ENCODE peak calls at places on chromosomes 5 and 9, in nine cellular contexts. S, M, U, P, Z, X, D, L and K are unnamed samples.

GRCh38 chr5:55593115-55593472 is 58.3 kb upstream of the PLPP1 start:
- DNase-seq in Z (no peak), L (no peak), X (no peak), S (no peak), D (no peak), M (no peak), U (no peak), P (no peak), K (no peak)

GRCh38 chr5:78899922-78900362 is 85.2 kb downstream of the ARSB start:
- DNase-seq in U (peak), P (peak), X (peak), D (no peak), Z (peak), S (no peak), L (peak), M (no peak), K (no peak)

GRCh38 chr5:59126665-59127354 is 543.9 kb downstream of the RAB3C start:
- DNase-seq in M (no peak), X (no peak), D (no peak), P (no peak), Z (no peak), U (no peak), S (no peak), L (peak), K (no peak)

GRCh38 chr9:128142596-128142995 is 6.7 kb upstream of the LCN2 start:
- DNase-seq in U (no peak), S (no peak), M (no peak), D (no peak), P (no peak), L (no peak), X (no peak), Z (no peak), K (no peak)

GRCh38 chr9:69190866-69191672 is 17.0 kb downstream of the TJP2 start:
- DNase-seq in X (no peak), Z (no peak), U (no peak), L (no peak), M (no peak), P (no peak), S (no peak), D (no peak), K (no peak)

GRCh38 chr9:120707170-120707569 is 7.1 kb downstream of the MEGF9 start:
- DNase-seq in U (no peak), P (no peak), L (no peak), S (no peak), Z (no peak), X (no peak), D (no peak), M (no peak), K (no peak)

GRCh38 chr9:19999491-20000057 is 210.7 kb upstream of the SLC24A2 start:
- DNase-seq in Z (no peak), P (no peak), U (no peak), M (no peak), S (no peak), X (no peak), L (peak), D (no peak), K (no peak)

GRCh38 chr9:135990468-135991429 is 29.6 kb upstream of the UBAC1 start:
- DNase-seq in P (peak), U (peak), X (peak), D (peak), S (no peak), L (peak), Z (peak), M (no peak), K (peak)

GRCh38 chr5:168359820-168360460 is 68.5 kb downstream of the WWC1 start:
- DNase-seq in X (peak), S (no peak), P (no peak), M (no peak), D (no peak), U (no peak), Z (no peak), L (no peak), K (no peak)

GRCh38 chr5:39485075-39485474 is 60.3 kb upstream of the DAB2 start:
- DNase-seq in M (no peak), U (no peak), Z (no peak), S (no peak), L (peak), P (no peak), D (no peak), X (no peak), K (no peak)

GRCh38 chr9:38074441-38074943 is 5.5 kb upstream of the SHB start:
- DNase-seq in D (no peak), L (peak), M (no peak), S (peak), X (no peak), U (no peak), P (no peak), Z (no peak), K (no peak)

GRCh38 chr5:114185274-114185673 is 176.6 kb upstream of the KCNN2 start:
- DNase-seq in P (peak), D (no peak), M (no peak), U (peak), Z (no peak), X (no peak), L (peak), S (no peak), K (peak)

GRCh38 chr9:126452036-126452595 is 125.5 kb downstream of the MVB12B start:
- DNase-seq in P (peak), X (no peak), D (no peak), S (no peak), U (no peak), M (no peak), L (no peak), Z (no peak), K (no peak)

GRCh38 chr5:102231693-102232619 is 64.1 kb downstream of the SLCO4C1 start:
- DNase-seq in U (no peak), P (no peak), L (no peak), S (no peak), D (no peak), X (no peak), M (no peak), Z (peak), K (no peak)

GRCh38 chr5:21774281-21774680 is 1078.9 kb downstream of the CDH12 start:
- DNase-seq in U (no peak), S (no peak), Z (no peak), X (no peak), L (no peak), P (no peak), M (no peak), D (no peak), K (no peak)

GRCh38 chr9:111928342-111928720 is 31.7 kb downstream of the UGCG start:
- DNase-seq in D (no peak), P (no peak), M (no peak), L (peak), X (no peak), S (no peak), Z (no peak), U (no peak), K (no peak)

GRCh38 chr5:141876628-141877477 is 1.4 kb downstream of the PCDH1 start:
- DNase-seq in D (no peak), U (no peak), M (no peak), P (no peak), L (no peak), Z (no peak), X (peak), S (no peak), K (peak)

GRCh38 chr5:7849531-7850240 is 1.2 kb downstream of the CFAP90 start:
- DNase-seq in S (no peak), P (no peak), Z (no peak), L (no peak), D (no peak), X (no peak), M (no peak), U (peak), K (no peak)

GRCh38 chr5:131226899-131227298 is 37.0 kb upstream of the CDC42SE2 start:
- DNase-seq in L (no peak), X (no peak), D (no peak), U (no peak), Z (no peak), P (no peak), S (no peak), M (no peak), K (no peak)

GRCh38 chr5:109416882-109417281 is 7.1 kb upstream of the PJA2 start:
- DNase-seq in D (no peak), X (no peak), Z (no peak), S (no peak), M (no peak), L (no peak), P (no peak), U (no peak), K (no peak)

GRCh38 chr5:171710451-171711024 is 75.1 kb upstream of the SMIM23 start:
- DNase-seq in D (no peak), U (peak), Z (peak), M (no peak), S (no peak), L (no peak), X (no peak), P (peak), K (no peak)

GRCh38 chr9:27945386-27945785 is 372.1 kb upstream of the C9orf72 start:
- DNase-seq in X (no peak), S (no peak), M (no peak), D (no peak), L (peak), P (no peak), Z (no peak), U (no peak), K (no peak)

GRCh38 chr9:126219717-126220116 is 106.9 kb upstream of the MVB12B start:
- DNase-seq in P (peak), S (no peak), D (no peak), U (no peak), L (no peak), X (no peak), M (no peak), Z (no peak), K (peak)

GRCh38 chr9:109341561-109341960 is 20.7 kb upstream of the EPB41L4B start:
- DNase-seq in Z (peak), P (no peak), U (no peak), X (no peak), M (no peak), D (no peak), L (no peak), S (no peak), K (no peak)

GRCh38 chr5:63963080-63963735 is 963 bp upstream of the HTR1A start:
- DNase-seq in M (no peak), X (peak), P (peak), U (peak), S (peak), D (no peak), L (peak), Z (peak), K (peak)

GRCh38 chr5:118520771-118521415 is 467.5 kb downstream of the DTWD2 start:
- DNase-seq in D (no peak), X (no peak), U (no peak), L (no peak), S (no peak), P (no peak), M (no peak), Z (no peak), K (no peak)

GRCh38 chr5:38816083-38817030 is 29.5 kb upstream of the OSMR start:
- DNase-seq in M (no peak), X (no peak), U (no peak), P (no peak), Z (no peak), D (no peak), S (no peak), L (no peak), K (no peak)

GRCh38 chr5:180441577-180441976 is 52.6 kb upstream of the CNOT6 start:
- DNase-seq in M (no peak), Z (peak), P (no peak), X (peak), U (no peak), D (no peak), L (peak), S (no peak), K (no peak)

GRCh38 chr5:124865603-124866354 is 119.3 kb upstream of the ZNF608 start:
- DNase-seq in L (no peak), M (no peak), D (no peak), P (no peak), Z (no peak), X (no peak), U (no peak), S (no peak), K (no peak)

GRCh38 chr5:143479394-143479793 is 75.9 kb upstream of the NR3C1 start:
- DNase-seq in U (no peak), Z (no peak), X (no peak), S (no peak), P (no peak), D (no peak), L (no peak), M (no peak), K (no peak)

GRCh38 chr5:42745426-42745825 is 11.2 kb upstream of the CCDC152 start:
- DNase-seq in P (peak), M (no peak), D (no peak), X (peak), Z (no peak), U (no peak), S (no peak), L (no peak), K (peak)
- TF ChIP-seq CTCF in P (peak), M (no peak), D (no peak), X (peak), Z (no peak), U (no peak), S (peak), L (peak), K (peak)

GRCh38 chr5:66222455-66222854 is 78.4 kb downstream of the SREK1 start:
- DNase-seq in U (no peak), Z (no peak), D (no peak), L (no peak), X (no peak), S (no peak), M (no peak), P (no peak), K (peak)

GRCh38 chr5:66224273-66224672 is 80.2 kb downstream of the SREK1 start:
- DNase-seq in X (no peak), L (no peak), Z (no peak), S (no peak), D (no peak), M (no peak), U (no peak), P (no peak), K (no peak)

GRCh38 chr5:66224773-66225553 is 80.9 kb downstream of the SREK1 start:
- DNase-seq in P (no peak), Z (no peak), S (no peak), M (no peak), X (no peak), U (no peak), L (no peak), D (no peak), K (no peak)

DNA sequence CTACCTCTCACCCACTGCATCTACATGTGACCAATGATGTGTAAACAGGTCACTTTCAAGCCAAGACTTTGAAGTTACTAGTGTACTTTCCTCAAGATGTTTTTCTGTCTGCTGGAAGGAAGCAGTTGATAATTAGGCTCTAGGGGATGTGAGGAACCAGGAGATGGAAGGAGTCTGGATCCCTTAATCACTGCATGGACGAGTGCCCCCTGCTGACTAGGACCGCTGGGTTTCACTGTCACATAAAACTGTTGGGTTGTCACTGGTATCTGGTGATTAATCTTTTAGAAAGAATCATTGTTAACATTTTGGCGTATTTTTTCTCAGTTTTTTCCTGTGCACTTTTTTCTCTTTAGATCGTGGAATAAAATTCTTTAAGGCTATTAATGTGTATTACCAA is 79.5 kb downstream of the SREK1 start:
- DNase-seq in L (no peak), P (no peak), Z (no peak), U (no peak), S (no peak), X (peak), M (no peak), D (no peak), K (no peak)
- TF ChIP-seq CTCF in L (peak), P (peak), Z (no peak), U (no peak), S (peak), X (peak), M (no peak), D (no peak), K (peak)

GRCh38 chr9:114803886-114804285 is 2.0 kb downstream of the TNFSF15 start:
- DNase-seq in Z (no peak), M (no peak), P (no peak), D (no peak), L (peak), S (no peak), X (no peak), U (no peak), K (no peak)
- TF ChIP-seq CTCF in Z (no peak), M (no peak), P (no peak), D (no peak), L (no peak), S (no peak), X (no peak), U (no peak), K (no peak)

GRCh38 chr5:31663519-31663918 is 24.6 kb downstream of the PDZD2 start:
- DNase-seq in X (no peak), Z (no peak), U (peak), S (no peak), M (no peak), L (peak), D (no peak), P (no peak), K (no peak)

GRCh38 chr5:31661257-31661656 is 22.3 kb downstream of the PDZD2 start:
- DNase-seq in Z (no peak), M (no peak), P (no peak), U (no peak), L (no peak), X (no peak), S (no peak), D (no peak), K (no peak)

GRCh38 chr5:31664566-31664965 is 25.6 kb downstream of the PDZD2 start:
- DNase-seq in S (no peak), Z (no peak), L (no peak), X (peak), U (no peak), D (no peak), M (no peak), P (peak), K (no peak)
- TF ChIP-seq CTCF in S (no peak), Z (no peak), L (no peak), X (no peak), U (no peak), D (no peak), M (no peak), P (peak), K (peak)